ENCODE peak calls at places on chromosomes 1 and 21, in six cellular contexts. H is heart left ventricle, D is choroid plexus epithelial cell, Z is RWPE1, C is uterus, G is GM10248. T is an unnamed sample.

GRCh38 chr1:41610361-41610760 is 125.9 kb upstream of the EDN2 start:
- DNase-seq in H (no peak), D (no peak), Z (no peak), C (no peak), G (no peak), T (no peak)

GRCh38 chr1:8910331-8910730 is 31.8 kb upstream of the ENO1 start:
- DNase-seq in H (no peak), D (no peak), Z (no peak), C (no peak), G (no peak), T (no peak)

GRCh38 chr21:26377111-26377694 is 195.9 kb downstream of the CYYR1 start:
- DNase-seq in H (no peak), D (no peak), Z (peak), C (no peak), G (no peak), T (no peak)

GRCh38 chr1:190170321-190170720 is 307.3 kb downstream of the BRINP3 start:
- DNase-seq in H (no peak), D (peak), Z (no peak), C (no peak), G (no peak), T (no peak)

GRCh38 chr1:183758913-183759312 is 46.0 kb upstream of the RGL1 start:
- DNase-seq in H (no peak), D (no peak), Z (no peak), C (no peak), G (no peak), T (no peak)

GRCh38 chr21:46219591-46220239 is 8.9 kb downstream of the LSS start:
- DNase-seq in H (no peak), D (peak), Z (no peak), C (no peak), G (no peak), T (no peak)

GRCh38 chr21:16578912-16579311 is 849.1 kb downstream of the USP25 start:
- DNase-seq in H (no peak), D (peak), Z (no peak), C (no peak), G (no peak), T (no peak)

GRCh38 chr1:5980314-5981008 is 11.8 kb downstream of the NPHP4 start:
- DNase-seq in H (peak), D (peak), Z (no peak), C (no peak), G (no peak), T (no peak)

GRCh38 chr1:108199781-108200626 is at the start of gene SLC25A24:
- DNase-seq in H (peak), D (peak), Z (peak), C (peak), G (peak), T (peak)

GRCh38 chr1:208219659-208220282 is 24.4 kb downstream of the PLXNA2 start:
- DNase-seq in H (peak), D (peak), Z (peak), C (peak), G (no peak), T (no peak)

GRCh38 chr1:916173-917075 is 7.3 kb upstream of the SAMD11 start:
- DNase-seq in H (no peak), D (no peak), Z (no peak), C (peak), G (no peak), T (peak)

GRCh38 chr1:21586222-21586621 is 77.0 kb downstream of the ALPL start:
- DNase-seq in H (no peak), D (no peak), Z (no peak), C (no peak), G (no peak), T (no peak)

GRCh38 chr1:114208659-114209215 is 55.1 kb upstream of the SYT6 start:
- DNase-seq in H (no peak), D (no peak), Z (no peak), C (no peak), G (no peak), T (no peak)

GRCh38 chr1:56074357-56074717 is 505.0 kb downstream of the PLPP3 start:
- DNase-seq in H (no peak), D (no peak), Z (no peak), C (no peak), G (no peak), T (no peak)

GRCh38 chr1:222331340-222331739 is 216.6 kb downstream of the HHIPL2 start:
- DNase-seq in H (no peak), D (peak), Z (no peak), C (no peak), G (no peak), T (no peak)

GRCh38 chr1:110212165-110213142 is 2.3 kb downstream of the KCNC4 start:
- DNase-seq in H (no peak), D (no peak), Z (no peak), C (peak), G (no peak), T (peak)

GRCh38 chr1:198214924-198215323 is 58.1 kb downstream of the NEK7 start:
- DNase-seq in H (no peak), D (no peak), Z (no peak), C (no peak), G (no peak), T (no peak)

GRCh38 chr1:62590970-62591368 is 6.4 kb upstream of the ANGPTL3 start:
- DNase-seq in H (no peak), D (no peak), Z (no peak), C (no peak), G (no peak), T (no peak)

GRCh38 chr1:88753506-88753905 is 69.4 kb downstream of the PKN2 start:
- DNase-seq in H (no peak), D (no peak), Z (no peak), C (no peak), G (no peak), T (no peak)

GRCh38 chr1:211635602-211636205 is 39.7 kb downstream of the NEK2 start:
- DNase-seq in H (no peak), D (no peak), Z (no peak), C (no peak), G (no peak), T (no peak)

GRCh38 chr1:183025782-183026774 is 2.9 kb downstream of the LAMC1 start:
- DNase-seq in H (no peak), D (peak), Z (peak), C (no peak), G (peak), T (no peak)

GRCh38 chr1:12206238-12206637 is 23.6 kb upstream of the VPS13D start:
- DNase-seq in H (no peak), D (no peak), Z (no peak), C (no peak), G (no peak), T (no peak)

GRCh38 chr1:62295921-62296451 is 23.2 kb downstream of the KANK4 start:
- DNase-seq in H (no peak), D (peak), Z (no peak), C (no peak), G (no peak), T (no peak)

GRCh38 chr21:45347712-45348477 is 57.1 kb upstream of the COL18A1 start:
- DNase-seq in H (no peak), D (no peak), Z (no peak), C (no peak), G (no peak), T (no peak)

GRCh38 chr21:42558846-42559245 is 45.2 kb downstream of the SLC37A1 start:
- DNase-seq in H (no peak), D (no peak), Z (no peak), C (no peak), G (no peak), T (no peak)

GRCh38 chr1:27372808-27373690 is 1.6 kb downstream of the FCN3 start:
- DNase-seq in H (no peak), D (no peak), Z (no peak), C (no peak), G (no peak), T (no peak)
- TF ChIP-seq CTCF in H (peak), D (peak), Z (no peak), C (no peak), G (no peak), T (no peak)

GRCh38 chr1:36732038-36732402 is 249.3 kb upstream of the CSF3R start:
- DNase-seq in H (no peak), D (no peak), Z (no peak), C (no peak), G (no peak), T (no peak)

GRCh38 chr1:36729716-36730510 is 247.2 kb upstream of the CSF3R start:
- DNase-seq in H (no peak), D (no peak), Z (no peak), C (no peak), G (no peak), T (peak)

GRCh38 chr1:36729289-36729688 is 246.6 kb upstream of the CSF3R start:
- DNase-seq in H (no peak), D (no peak), Z (no peak), C (no peak), G (no peak), T (no peak)

GRCh38 chr1:36730599-36730998 is 247.9 kb upstream of the CSF3R start:
- DNase-seq in H (no peak), D (no peak), Z (no peak), C (no peak), G (no peak), T (no peak)

DNA sequence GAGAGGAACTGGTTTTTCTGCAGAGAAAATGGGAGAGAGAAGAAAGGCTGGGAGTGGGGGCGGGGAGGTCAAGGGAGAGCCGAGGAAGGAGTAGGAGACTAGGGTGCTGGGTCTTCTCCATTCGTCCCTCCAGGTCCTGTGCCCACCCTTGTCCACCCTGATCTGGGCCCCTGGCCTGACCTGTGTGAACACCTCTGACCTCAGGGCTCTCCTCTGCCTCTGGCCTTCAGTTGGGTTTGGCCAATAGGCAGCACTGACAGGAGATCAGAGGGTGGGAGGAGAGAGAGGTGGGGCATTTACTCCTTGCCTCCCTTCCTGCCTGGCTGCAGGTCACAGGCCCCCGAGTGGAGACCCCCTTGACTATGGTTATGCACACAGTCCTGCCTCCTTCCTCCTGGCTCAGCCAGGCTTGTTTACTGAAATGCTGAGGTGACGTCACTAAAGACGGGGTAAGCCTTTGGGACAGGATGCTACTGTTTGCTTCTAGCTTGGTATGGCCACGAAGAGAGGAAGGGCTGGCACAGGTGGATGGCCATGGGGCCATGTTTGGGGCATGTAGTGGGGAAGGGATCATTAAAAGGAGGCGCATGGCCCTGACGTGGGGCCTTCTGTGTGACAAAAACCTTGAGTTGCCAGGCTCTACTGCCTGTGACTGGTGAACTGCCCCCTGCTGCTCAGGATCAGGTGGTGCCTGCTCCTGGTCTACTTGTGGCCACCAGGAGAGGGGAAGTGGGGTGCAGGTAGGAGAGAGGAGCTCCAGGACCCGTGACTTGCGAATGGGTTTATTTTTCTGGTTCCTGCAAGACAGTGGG is 248.7 kb upstream of the CSF3R start:
- DNase-seq in H (no peak), D (no peak), Z (no peak), C (no peak), G (no peak), T (peak)
- TF ChIP-seq CTCF in H (no peak), D (no peak), Z (no peak), C (no peak), G (peak), T (no peak)

GRCh38 chr1:50423670-50424000 is 392 bp upstream of the DMRTA2 start:
- DNase-seq in H (no peak), D (no peak), Z (peak), C (no peak), G (peak), T (peak)

GRCh38 chr1:50421366-50421748 is 1.9 kb downstream of the DMRTA2 start:
- DNase-seq in H (no peak), D (no peak), Z (no peak), C (no peak), G (no peak), T (no peak)

GRCh38 chr1:50422946-50423669 is at the start of gene DMRTA2:
- DNase-seq in H (no peak), D (no peak), Z (no peak), C (no peak), G (peak), T (no peak)

GRCh38 chr1:50421768-50422674 is 1.2 kb downstream of the DMRTA2 start:
- DNase-seq in H (no peak), D (no peak), Z (no peak), C (no peak), G (no peak), T (no peak)

DNA sequence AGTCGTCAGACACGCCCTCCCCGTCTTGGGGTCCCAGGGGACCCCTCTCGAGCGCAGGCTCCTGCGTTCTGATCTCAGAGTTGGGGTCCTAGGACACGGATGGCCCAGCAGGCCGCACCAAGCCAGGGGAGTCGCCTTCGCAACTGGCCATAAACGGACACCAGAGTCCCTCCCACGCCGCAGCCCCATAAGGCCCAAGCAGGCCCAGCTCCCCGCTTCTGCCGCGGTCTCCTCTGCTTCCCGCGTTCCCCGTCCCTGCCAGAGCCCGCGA is 633 bp downstream of the DMRTA2 start:
- DNase-seq in H (no peak), D (no peak), Z (no peak), C (no peak), G (no peak), T (no peak)
- TF ChIP-seq CTCF in H (no peak), D (no peak), Z (no peak), C (no peak), G (no peak), T (no peak)

GRCh38 chr1:117812868-117813511 is 116.4 kb downstream of the GDAP2 start:
- DNase-seq in H (no peak), D (peak), Z (no peak), C (no peak), G (no peak), T (no peak)

GRCh38 chr1:117815105-117815812 is 114.2 kb downstream of the GDAP2 start:
- DNase-seq in H (no peak), D (peak), Z (no peak), C (peak), G (no peak), T (no peak)

GRCh38 chr1:117810553-117810952 is 118.9 kb downstream of the GDAP2 start:
- DNase-seq in H (no peak), D (no peak), Z (no peak), C (no peak), G (no peak), T (no peak)

GRCh38 chr1:117809764-117810163 is 119.7 kb downstream of the GDAP2 start:
- DNase-seq in H (no peak), D (no peak), Z (no peak), C (no peak), G (no peak), T (no peak)
- TF ChIP-seq CTCF in H (no peak), D (no peak), Z (no peak), C (no peak), G (no peak), T (no peak)

DNA sequence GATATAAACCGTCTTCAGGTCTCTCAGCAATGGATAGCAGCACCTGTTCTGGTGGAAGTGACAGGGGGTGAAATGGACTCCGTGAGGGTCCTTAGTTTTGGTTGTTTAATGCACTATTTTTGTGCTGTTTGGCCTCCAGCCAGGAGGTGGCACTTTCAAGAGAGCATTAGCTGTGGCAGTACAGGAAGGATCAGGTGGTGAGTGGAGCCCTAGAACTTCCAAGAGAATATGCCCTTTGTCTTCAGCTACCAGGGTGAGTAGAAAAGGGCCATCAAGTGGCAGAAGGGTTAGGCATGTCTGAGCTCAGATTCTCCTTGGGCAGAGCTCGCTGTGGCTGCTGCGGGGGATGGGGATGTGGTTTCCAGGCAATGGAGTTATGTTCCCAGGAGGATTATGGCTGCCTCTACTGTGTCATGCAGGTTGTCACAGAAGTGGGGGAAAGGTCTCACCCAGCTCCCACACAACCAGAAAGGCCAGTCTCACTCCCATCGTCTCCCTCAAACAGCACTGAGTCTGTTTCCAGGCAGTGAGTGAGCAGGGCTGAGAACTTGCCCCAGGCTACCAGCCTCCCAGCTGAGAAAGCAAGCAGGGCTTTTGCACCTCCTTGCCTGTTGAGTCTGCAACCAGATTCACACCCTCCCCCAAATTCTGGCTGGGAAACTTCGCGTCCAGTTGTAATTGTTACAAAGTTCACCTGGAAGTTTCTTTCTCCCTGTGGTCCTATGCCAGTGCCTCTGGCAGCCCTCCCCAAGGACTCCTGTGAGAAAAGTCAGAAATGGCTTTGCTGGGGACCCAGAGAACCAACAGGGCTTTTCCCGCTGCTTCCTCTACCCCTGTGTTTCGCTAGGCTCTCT is 39.1 kb upstream of the TTLL7 start:
- DNase-seq in H (no peak), D (no peak), Z (no peak), C (no peak), G (no peak), T (no peak)
- TF ChIP-seq CTCF in H (no peak), D (no peak), Z (no peak), C (no peak), G (no peak), T (no peak)

GRCh38 chr1:228383773-228384172 is 22.9 kb downstream of the TRIM11 start:
- DNase-seq in H (no peak), D (no peak), Z (no peak), C (no peak), G (no peak), T (no peak)
- TF ChIP-seq CTCF in H (no peak), D (no peak), Z (no peak), C (no peak), G (no peak), T (no peak)